ENCODE peak calls at places on chromosomes 6 and 20, in seven cellular contexts. Z is ecto neural progenitor cell; A is AML-193; V is erythroblast; K is activated T-cell treated with anti-CD3 and anti-CD28 coated beads, Interleukin-2, amount 50 U/mL, for 48 hours; S is RCC 7860; D is aorta. B is an unnamed sample.
A peak's percentile ranks its signal among the peaks of the same experiment; 100 is the strongest.

GRCh38 chr6:22247916-22248482 is 48.8 kb downstream of the PRL start:
- DNase-seq in Z (no peak), A (no peak), V (no peak), K (no peak), S (no peak), D (no peak), B (no peak)

GRCh38 chr20:14616003-14616402 is 278.6 kb upstream of the FLRT3 start:
- DNase-seq in Z (no peak), A (no peak), V (no peak), K (no peak), S (peak; percentile 13), D (no peak), B (no peak)

GRCh38 chr6:90097357-90097756 is 199.3 kb downstream of the BACH2 start:
- DNase-seq in Z (no peak), A (no peak), V (no peak), K (no peak), S (no peak), D (no peak), B (no peak)

GRCh38 chr20:2872304-2873009 is 824 bp upstream of the PTPRA start:
- DNase-seq in Z (peak; percentile 80), A (peak; percentile 47), V (peak; percentile 92), K (peak; percentile 88), S (no peak), D (peak; percentile 67), B (peak; percentile 71)

GRCh38 chr6:140043357-140043756 is 668.9 kb upstream of the CITED2 start:
- DNase-seq in Z (no peak), A (peak; percentile 52), V (peak; percentile 8), K (no peak), S (peak; percentile 99), D (no peak), B (peak; percentile 99)

GRCh38 chr20:44961024-44961866 is 1.0 kb upstream of the TOMM34 start:
- DNase-seq in Z (no peak), A (no peak), V (peak; percentile 59), K (no peak), S (no peak), D (no peak), B (peak; percentile 22)

GRCh38 chr20:39935921-39936320 is 753.1 kb downstream of the MAFB start:
- DNase-seq in Z (no peak), A (no peak), V (no peak), K (no peak), S (no peak), D (no peak), B (no peak)

GRCh38 chr20:25057234-25058050 is 497 bp downstream of the ACSS1 start:
- DNase-seq in Z (peak; percentile 67), A (peak; percentile 42), V (peak; percentile 71), K (peak; percentile 85), S (peak; percentile 14), D (peak; percentile 89), B (peak; percentile 17)

GRCh38 chr6:160766657-160767018 is 64.6 kb downstream of the PLG start:
- DNase-seq in Z (no peak), A (no peak), V (no peak), K (no peak), S (no peak), D (no peak), B (no peak)

GRCh38 chr6:84449220-84449619 is 221.8 kb upstream of the CEP162 start:
- DNase-seq in Z (no peak), A (no peak), V (no peak), K (no peak), S (no peak), D (no peak), B (peak; percentile 40)

GRCh38 chr6:16949696-16950095 is 152.2 kb upstream of the STMND1 start:
- DNase-seq in Z (no peak), A (no peak), V (no peak), K (no peak), S (no peak), D (no peak), B (no peak)

GRCh38 chr6:7932625-7933024 is 22.0 kb upstream of the TXNDC5 start:
- DNase-seq in Z (no peak), A (no peak), V (no peak), K (no peak), S (no peak), D (no peak), B (no peak)

GRCh38 chr6:118319890-118320289 is 228.2 kb upstream of the PLN start:
- DNase-seq in Z (no peak), A (no peak), V (no peak), K (no peak), S (no peak), D (no peak), B (no peak)

GRCh38 chr6:89888871-89889270 is 5.4 kb upstream of the GJA10 start:
- DNase-seq in Z (no peak), A (no peak), V (no peak), K (no peak), S (no peak), D (no peak), B (peak; percentile 35)

GRCh38 chr6:96704713-96705112 is 132.6 kb downstream of the GPR63 start:
- DNase-seq in Z (no peak), A (no peak), V (no peak), K (no peak), S (no peak), D (no peak), B (peak; percentile 17)

GRCh38 chr6:161139766-161140553 is 133.9 kb downstream of the AGPAT4 start:
- DNase-seq in Z (no peak), A (no peak), V (peak; percentile 59), K (no peak), S (peak; percentile 54), D (no peak), B (no peak)

GRCh38 chr6:143612186-143612585 is 65.6 kb upstream of the PHACTR2 start:
- DNase-seq in Z (no peak), A (no peak), V (no peak), K (no peak), S (no peak), D (no peak), B (no peak)